ENCODE peak calls at places on chromosome 13, in eight cellular contexts. C is fibroblast of mammary gland, G is OCI-LY7, T is suprapubic skin, A is right lobe of liver, B is colonic mucosa, Z is AG04450, Y is brain microvascular endothelial cell. K is an unnamed sample.

GRCh38 chr13:50230365-50230978 is 215.2 kb downstream of the KCNRG start:
- DNase-seq in Y (no peak), A (no peak), G (no peak), B (no peak), T (no peak), Z (no peak), C (peak; percentile 83), K (no peak)

GRCh38 chr13:36163809-36164308 is 32.7 kb upstream of the DCLK1 start:
- DNase-seq in A (no peak), Y (peak; percentile 95), B (peak; percentile 22), C (peak; percentile 89), G (no peak), Z (peak; percentile 55), T (no peak), K (no peak)

GRCh38 chr13:70311175-70311574 is 202.9 kb upstream of the KLHL1 start:
- DNase-seq in Z (no peak), B (no peak), Y (no peak), T (no peak), A (no peak), G (no peak), C (no peak), K (no peak)

GRCh38 chr13:23087884-23088283 is 92.9 kb upstream of the SGCG start:
- DNase-seq in C (peak; percentile 41), A (no peak), T (no peak), G (peak; percentile 16), B (peak; percentile 31), Y (peak; percentile 4), Z (no peak), K (peak; percentile 34)

GRCh38 chr13:29535663-29536655 is 59.5 kb downstream of the SLC7A1 start:
- DNase-seq in G (no peak), C (no peak), A (no peak), B (no peak), Y (no peak), T (no peak), Z (no peak), K (no peak)

GRCh38 chr13:110575322-110576069 is 14.0 kb upstream of the RAB20 start:
- DNase-seq in B (no peak), Z (no peak), A (no peak), G (no peak), Y (peak; percentile 14), T (no peak), C (peak; percentile 83), K (peak; percentile 77)

GRCh38 chr13:24097064-24097463 is 63.5 kb upstream of the SPATA13 start:
- DNase-seq in B (no peak), T (no peak), A (no peak), C (peak; percentile 78), Z (peak; percentile 16), Y (no peak), G (no peak), K (no peak)

GRCh38 chr13:80379245-80379644 is 38.3 kb upstream of the SPRY2 start:
- DNase-seq in Z (no peak), B (no peak), A (no peak), T (no peak), C (peak; percentile 91), Y (peak; percentile 61), G (no peak), K (no peak)

GRCh38 chr13:97986841-97987240 is 33.4 kb downstream of the IPO5 start:
- DNase-seq in B (no peak), A (no peak), G (peak; percentile 9), T (no peak), Z (no peak), C (no peak), Y (no peak), K (peak; percentile 30)

GRCh38 chr13:35724480-35724879 is 248.0 kb upstream of the MAB21L1 start:
- DNase-seq in T (no peak), Z (no peak), C (peak; percentile 54), G (no peak), Y (peak; percentile 20), B (no peak), A (no peak), K (no peak)

GRCh38 chr13:61414686-61415664 is 674 bp downstream of the PCDH20 start:
- DNase-seq in T (no peak), Z (no peak), Y (no peak), A (peak; percentile 82), G (no peak), B (peak; percentile 82), C (no peak), K (no peak)

GRCh38 chr13:61410266-61410665 is 5.4 kb downstream of the PCDH20 start:
- DNase-seq in B (no peak), Y (no peak), Z (no peak), T (no peak), A (no peak), G (no peak), C (no peak), K (no peak)

GRCh38 chr13:61414136-61414535 is 1.5 kb downstream of the PCDH20 start:
- DNase-seq in B (peak; percentile 19), Y (no peak), A (no peak), Z (no peak), G (no peak), C (no peak), T (no peak), K (no peak)

GRCh38 chr13:61413572-61413971 is 2.1 kb downstream of the PCDH20 start:
- DNase-seq in G (no peak), Z (no peak), C (no peak), Y (no peak), A (no peak), B (no peak), T (no peak), K (no peak)

GRCh38 chr13:61410669-61411297 is 4.9 kb downstream of the PCDH20 start:
- DNase-seq in G (peak; percentile 12), A (no peak), B (no peak), T (no peak), Z (no peak), Y (no peak), C (peak; percentile 12), K (peak; percentile 31)
- TF ChIP-seq CTCF in G (peak; percentile 80), A (peak; percentile 50), B (peak; percentile 25), T (peak; percentile 20), Z (peak; percentile 61), Y (peak; percentile 68), C (peak; percentile 49), K (no peak)

DNA sequence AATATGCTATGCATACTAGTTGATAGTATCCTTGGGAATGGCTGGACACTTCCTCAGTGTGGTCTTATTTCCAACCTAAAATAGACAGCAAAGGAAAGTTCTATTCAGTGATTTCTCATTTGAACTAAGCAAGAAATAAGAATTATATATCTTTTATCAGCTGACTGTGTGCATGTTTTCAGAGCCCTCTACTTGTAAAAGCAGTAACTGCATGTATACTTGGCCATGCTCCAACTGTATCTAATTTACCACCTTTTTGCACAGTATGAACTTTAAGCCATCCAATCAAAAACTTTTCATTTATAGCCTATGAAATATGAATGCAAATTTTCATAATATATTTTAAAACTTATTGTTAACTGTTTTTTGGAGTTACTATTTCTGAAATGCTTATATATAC is 136.4 kb upstream of the PCDH9 start:
- DNase-seq in G (no peak), A (no peak), C (peak; percentile 52), T (no peak), Z (no peak), B (no peak), Y (peak; percentile 31), K (no peak)
- TF ChIP-seq CTCF in G (peak; percentile 54), A (no peak), C (peak; percentile 30), T (no peak), Z (peak; percentile 33), B (no peak), Y (peak; percentile 27), K (no peak)

GRCh38 chr13:31408927-31409326 is 209.2 kb downstream of the B3GLCT start:
- DNase-seq in C (no peak), G (no peak), Z (no peak), Y (no peak), A (no peak), T (no peak), B (no peak), K (no peak)

GRCh38 chr13:31413531-31413930 is 213.8 kb downstream of the B3GLCT start:
- DNase-seq in T (no peak), C (no peak), Z (no peak), A (no peak), Y (no peak), B (no peak), G (no peak), K (no peak)

DNA sequence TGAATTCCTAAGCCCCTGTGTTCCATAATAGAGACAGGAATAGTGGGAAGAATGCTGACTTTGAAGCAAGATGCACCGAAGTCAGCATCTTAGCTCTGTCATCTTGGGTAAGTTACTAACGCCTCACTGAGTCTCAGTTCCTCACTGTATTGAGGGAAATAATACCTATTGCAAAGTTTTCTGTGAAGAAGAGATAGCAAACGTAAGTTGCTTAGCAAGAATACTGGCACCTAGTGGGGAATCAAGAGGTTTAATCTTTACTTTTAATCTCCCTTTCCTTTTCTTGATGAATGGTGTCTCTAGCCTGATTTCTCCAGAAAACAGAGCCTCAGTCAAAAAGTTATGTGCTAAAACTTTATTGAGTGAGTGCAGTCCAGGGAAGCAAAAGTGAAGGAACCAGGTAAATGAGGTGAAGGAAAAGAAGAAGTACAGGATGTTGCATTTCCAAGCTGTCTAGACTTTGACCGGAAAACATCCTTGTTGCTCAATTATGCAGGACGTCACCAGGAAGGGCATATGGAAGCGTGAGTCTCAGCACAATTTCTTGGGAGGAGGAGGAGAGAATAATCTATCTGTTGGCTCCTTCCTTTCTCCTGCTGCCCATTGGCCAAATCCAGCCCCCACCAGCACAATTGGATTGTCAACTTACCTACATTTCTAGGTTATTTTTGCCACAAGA is 210.0 kb downstream of the B3GLCT start:
- DNase-seq in Z (no peak), Y (no peak), B (peak; percentile 28), G (peak; percentile 78), C (peak; percentile 15), A (no peak), T (no peak), K (no peak)
- TF ChIP-seq CTCF in Z (peak; percentile 34), Y (peak; percentile 21), B (no peak), G (peak; percentile 78), C (peak; percentile 27), A (no peak), T (no peak), K (no peak)

GRCh38 chr13:42255854-42256253 is 16.1 kb upstream of the AKAP11 start:
- DNase-seq in C (no peak), Z (no peak), G (no peak), A (no peak), T (no peak), B (no peak), Y (no peak), K (no peak)
- TF ChIP-seq CTCF in C (no peak), Z (no peak), G (no peak), A (no peak), T (no peak), B (no peak), Y (no peak), K (no peak)

GRCh38 chr13:62320129-62320724 is 904.6 kb upstream of the PCDH20 start:
- DNase-seq in T (no peak), B (no peak), G (peak; percentile 76), A (no peak), C (peak; percentile 49), Z (peak; percentile 42), Y (peak; percentile 24), K (peak; percentile 20)
- TF ChIP-seq CTCF in T (peak; percentile 24), B (no peak), G (peak; percentile 96), A (peak; percentile 40), C (peak; percentile 49), Z (peak; percentile 76), Y (peak; percentile 37), K (peak; percentile 32)

GRCh38 chr13:99346328-99347070 is 39.3 kb upstream of the GPR183 start:
- DNase-seq in C (no peak), T (no peak), B (no peak), G (no peak), Y (no peak), Z (no peak), A (no peak), K (no peak)
- TF ChIP-seq CTCF in C (no peak), T (no peak), B (no peak), G (no peak), Y (no peak), Z (no peak), A (no peak), K (no peak)

GRCh38 chr13:19863323-19864017 is at the start of gene ZMYM5:
- DNase-seq in A (peak; percentile 99), C (peak; percentile 99), G (peak; percentile 99), Z (peak; percentile 99), B (peak; percentile 98), Y (peak; percentile 98), T (peak; percentile 98), K (peak; percentile 99)
- TF ChIP-seq CTCF in A (no peak), C (no peak), G (no peak), Z (no peak), B (no peak), Y (no peak), T (no peak), K (no peak)

K was measured in GM20000.